ENCODE peak calls at places on chromosomes 3 and 15, in four cellular contexts. Z is T-helper 1 cell, A is NCI-H69, O is sigmoid colon. W is an unnamed sample.

GRCh38 chr3:142019794-142020320 is 129.5 kb downstream of the TFDP2 start:
- DNase-seq in O (no peak), A (no peak), Z (no peak), W (no peak)

GRCh38 chr15:35980719-35981118 is 434.8 kb upstream of the DPH6 start:
- DNase-seq in Z (no peak), O (no peak), A (no peak), W (no peak)

GRCh38 chr3:33439421-33440327 is 531 bp downstream of the UBP1 start:
- DNase-seq in A (peak), Z (peak), O (peak), W (peak)

GRCh38 chr15:66498501-66499386 is 1.2 kb upstream of the SNAPC5 start:
- DNase-seq in A (peak), O (no peak), Z (no peak), W (peak)

GRCh38 chr15:52397118-52397517 is 101.5 kb upstream of the MYO5C start:
- DNase-seq in O (no peak), A (no peak), Z (no peak), W (no peak)

GRCh38 chr15:44536298-44536961 is 517 bp upstream of the EIF3J start:
- DNase-seq in Z (no peak), A (peak), O (no peak), W (no peak)

GRCh38 chr15:70526974-70527325 is 236.4 kb downstream of the UACA start:
- DNase-seq in O (no peak), A (peak), Z (no peak), W (no peak)

GRCh38 chr3:75192065-75192658 is 472.0 kb upstream of the FRG2C start:
- DNase-seq in Z (peak), A (peak), O (no peak), W (peak)

GRCh38 chr15:90774731-90775521 is 57.8 kb downstream of the BLM start:
- DNase-seq in A (no peak), Z (no peak), O (no peak), W (no peak)

GRCh38 chr3:55252921-55253320 is 234.2 kb downstream of the WNT5A start:
- DNase-seq in A (no peak), Z (no peak), O (no peak), W (no peak)

GRCh38 chr3:157310329-157311065 is 126.2 kb upstream of the PTX3 start:
- DNase-seq in Z (no peak), A (no peak), O (no peak), W (peak)

GRCh38 chr3:177443469-177443868 is 246.2 kb upstream of the TBL1XR1 start:
- DNase-seq in O (no peak), A (peak), Z (no peak), W (no peak)

GRCh38 chr3:190809351-190809750 is 53.1 kb downstream of the GMNC start:
- DNase-seq in Z (no peak), O (no peak), A (no peak), W (no peak)

GRCh38 chr3:49998326-49998725 is 58.4 kb downstream of the RBM6 start:
- DNase-seq in A (no peak), Z (no peak), O (no peak), W (no peak)

GRCh38 chr3:116140100-116140689 is 305.1 kb downstream of the LSAMP start:
- DNase-seq in Z (no peak), O (no peak), A (peak), W (peak)

GRCh38 chr3:3015472-3016089 is 94.6 kb downstream of the IL5RA start:
- DNase-seq in O (no peak), A (peak), Z (no peak), W (peak)

GRCh38 chr3:9951962-9952805 is at the start of gene PRRT3:
- DNase-seq in A (peak), O (no peak), Z (peak), W (peak)

GRCh38 chr3:43289401-43289800 is 3.1 kb downstream of the SNRK start:
- DNase-seq in A (no peak), O (no peak), Z (no peak), W (no peak)

GRCh38 chr3:20772869-20773268 is 586.9 kb upstream of the SGO1 start:
- DNase-seq in A (peak), O (no peak), Z (no peak), W (no peak)

GRCh38 chr3:53803124-53803815 is 42.9 kb downstream of the CHDH start:
- DNase-seq in O (peak), Z (no peak), A (no peak), W (no peak)

GRCh38 chr3:186760141-186760813 is 23.1 kb upstream of the EIF4A2 start:
- DNase-seq in Z (no peak), O (no peak), A (no peak), W (no peak)

W was measured in NCI-H2171 treated with DMSO at 0.1 percent for 48 hours.